ENCODE peak calls at places on chromosomes 13 and 19, in five cellular contexts. N, I, S, C and G are unnamed samples.

GRCh38 chr13:23022667-23023066 is 158.1 kb upstream of the SGCG start:
- DNase-seq in I (no peak), C (no peak), N (no peak), S (no peak), G (no peak)

GRCh38 chr13:97948041-97948440 is 5.4 kb upstream of the IPO5 start:
- DNase-seq in C (no peak), N (no peak), S (no peak), I (no peak), G (no peak)

GRCh38 chr13:29319451-29319850 is 276.0 kb downstream of the SLC7A1 start:
- DNase-seq in S (no peak), I (no peak), C (no peak), N (no peak), G (no peak)

GRCh38 chr13:74114202-74114601 is 20.0 kb downstream of the KLF12 start:
- DNase-seq in C (no peak), N (peak; percentile 58), S (no peak), I (no peak), G (peak; percentile 82)

GRCh38 chr13:95784891-95785290 is 108.0 kb downstream of the DNAJC3 start:
- DNase-seq in I (no peak), S (no peak), N (peak; percentile 34), C (no peak), G (peak; percentile 54)

GRCh38 chr19:18499055-18499775 is 22.7 kb downstream of the ELL start:
- DNase-seq in C (no peak), N (no peak), S (no peak), I (no peak), G (no peak)

GRCh38 chr19:5809469-5809868 is 4.6 kb downstream of the NRTN start:
- DNase-seq in N (no peak), S (no peak), C (no peak), I (no peak), G (no peak)

GRCh38 chr13:102729560-102730275 is 34.9 kb upstream of the METTL21C start:
- DNase-seq in N (peak; percentile 82), I (no peak), S (peak; percentile 26), C (no peak), G (peak; percentile 92)

GRCh38 chr19:32581704-32582164 is 744 bp downstream of the PDCD5 start:
- DNase-seq in S (no peak), C (no peak), N (peak; percentile 27), I (no peak), G (peak; percentile 43)

GRCh38 chr19:35068941-35069634 is 27.6 kb downstream of the HPN start:
- DNase-seq in C (no peak), N (no peak), S (no peak), I (no peak), G (no peak)

GRCh38 chr19:35977446-35978222 is 17.4 kb upstream of the SDHAF1 start:
- DNase-seq in N (no peak), C (no peak), S (no peak), I (peak; percentile 28), G (no peak)

GRCh38 chr13:103852036-103852435 is 785.8 kb upstream of the SLC10A2 start:
- DNase-seq in C (no peak), S (no peak), I (no peak), N (no peak), G (peak; percentile 5)

GRCh38 chr19:53906211-53907192 is 2.6 kb upstream of the CACNG7 start:
- DNase-seq in C (peak; percentile 38), S (no peak), I (peak; percentile 69), N (no peak), G (no peak)

GRCh38 chr19:43425567-43426392 is 11.1 kb downstream of the TEX101 start:
- DNase-seq in C (no peak), I (no peak), S (no peak), N (no peak), G (peak; percentile 19)

GRCh38 chr13:93218583-93218982 is 8.0 kb upstream of the GPC6 start:
- DNase-seq in C (no peak), I (no peak), N (peak; percentile 12), S (no peak), G (no peak)

GRCh38 chr13:52319876-52320275 is 86.1 kb downstream of the THSD1 start:
- DNase-seq in I (no peak), S (no peak), N (no peak), C (no peak), G (peak; percentile 3)

GRCh38 chr19:58516964-58517833 is 2.4 kb downstream of the ZBTB45 start:
- DNase-seq in I (no peak), N (no peak), S (no peak), C (no peak), G (no peak)

GRCh38 chr13:50831510-50831909 is 12.0 kb downstream of the DLEU7 start:
- DNase-seq in I (peak; percentile 20), N (no peak), S (no peak), C (no peak), G (peak; percentile 50)

GRCh38 chr13:107457686-107458085 is 757.6 kb downstream of the LIG4 start:
- DNase-seq in S (no peak), N (no peak), I (no peak), C (no peak), G (no peak)

GRCh38 chr13:97246596-97246995 is 24.5 kb downstream of the MBNL2 start:
- DNase-seq in N (no peak), I (no peak), C (no peak), S (no peak), G (no peak)

GRCh38 chr13:51276684-51277083 is 54.5 kb downstream of the FAM124A start:
- DNase-seq in C (no peak), I (peak; percentile 10), N (no peak), S (no peak), G (no peak)

GRCh38 chr13:43489168-43489730 is 297.5 kb downstream of the ENOX1 start:
- DNase-seq in C (peak; percentile 6), I (no peak), S (peak; percentile 22), N (no peak), G (peak; percentile 60)

GRCh38 chr19:10431254-10431942 is 11.1 kb downstream of the PDE4A start:
- DNase-seq in C (no peak), S (no peak), I (peak; percentile 67), N (no peak), G (no peak)

GRCh38 chr19:41064974-41065569 is 23.2 kb upstream of the CYP2A13 start:
- DNase-seq in S (peak; percentile 16), N (peak; percentile 4), I (no peak), C (no peak), G (peak; percentile 11)

GRCh38 chr13:28657784-28658538 is 969 bp upstream of the POMP start:
- DNase-seq in N (no peak), S (no peak), I (no peak), C (no peak), G (peak; percentile 42)

GRCh38 chr19:46896076-46896794 is 35.4 kb downstream of the ARHGAP35 start:
- DNase-seq in I (no peak), C (no peak), N (no peak), S (no peak), G (no peak)

GRCh38 chr19:5927439-5927821 is 13.4 kb downstream of the CAPS start:
- DNase-seq in N (no peak), C (no peak), I (no peak), S (no peak), G (no peak)

GRCh38 chr19:16342002-16342715 is 17.5 kb downstream of the KLF2 start:
- DNase-seq in N (peak; percentile 39), S (no peak), C (peak; percentile 31), I (peak; percentile 83), G (peak; percentile 78)